ENCODE peak calls at places on chromosomes 16 and 17, in nine cellular contexts. One of them, this sample, is unnamed.

GRCh38 chr17:42354956-42355843 is 33.0 kb downstream of the STAT3 start:
- DNase-seq in GM20000: no peak
- DNase-seq in neural crest cell: no peak
- DNase-seq in neural progenitor cell: no peak
- DNase-seq in AG04450: no peak
- DNase-seq in AG10803: peak; percentile 91
- DNase-seq in mammary epithelial cell: peak; percentile 30
- DNase-seq in HFFc6: no peak
- DNase-seq in progenitor cell of endocrine pancreas: no peak
- DNase-seq in this sample: no peak

GRCh38 chr17:18225562-18226283 is at the start of gene LLGL1:
- DNase-seq in HFFc6: no peak
- DNase-seq in AG10803: no peak
- DNase-seq in GM20000: peak; percentile 59
- DNase-seq in neural progenitor cell: no peak
- DNase-seq in neural crest cell: peak; percentile 21
- DNase-seq in mammary epithelial cell: no peak
- DNase-seq in progenitor cell of endocrine pancreas: peak; percentile 37
- DNase-seq in AG04450: no peak
- DNase-seq in this sample: no peak

GRCh38 chr16:85550422-85551318 is 62.5 kb upstream of the GSE1 start:
- DNase-seq in HFFc6: no peak
- DNase-seq in neural progenitor cell: no peak
- DNase-seq in mammary epithelial cell: no peak
- DNase-seq in neural crest cell: no peak
- DNase-seq in AG04450: no peak
- DNase-seq in progenitor cell of endocrine pancreas: no peak
- DNase-seq in AG10803: no peak
- DNase-seq in GM20000: no peak
- DNase-seq in this sample: no peak

GRCh38 chr17:83161298-83162034 is 82.1 kb downstream of the METRNL start:
- DNase-seq in AG04450: peak; percentile 72
- DNase-seq in HFFc6: peak; percentile 20
- DNase-seq in GM20000: no peak
- DNase-seq in neural progenitor cell: no peak
- DNase-seq in mammary epithelial cell: no peak
- DNase-seq in neural crest cell: no peak
- DNase-seq in progenitor cell of endocrine pancreas: no peak
- DNase-seq in AG10803: peak; percentile 91
- DNase-seq in this sample: no peak

GRCh38 chr17:77423589-77424451 is 283.1 kb downstream of the SEC14L1 start:
- DNase-seq in progenitor cell of endocrine pancreas: no peak
- DNase-seq in HFFc6: peak; percentile 96
- DNase-seq in neural progenitor cell: no peak
- DNase-seq in mammary epithelial cell: peak; percentile 90
- DNase-seq in neural crest cell: no peak
- DNase-seq in GM20000: no peak
- DNase-seq in AG04450: peak; percentile 93
- DNase-seq in AG10803: peak; percentile 98
- DNase-seq in this sample: no peak

GRCh38 chr16:82641336-82641984 is 14.7 kb downstream of the CDH13 start:
- DNase-seq in AG10803: peak; percentile 48
- DNase-seq in neural crest cell: no peak
- DNase-seq in neural progenitor cell: no peak
- DNase-seq in AG04450: no peak
- DNase-seq in GM20000: no peak
- DNase-seq in HFFc6: peak; percentile 58
- DNase-seq in mammary epithelial cell: peak; percentile 26
- DNase-seq in progenitor cell of endocrine pancreas: no peak
- DNase-seq in this sample: no peak

GRCh38 chr16:72189865-72190371 is 18.0 kb upstream of the PMFBP1 start:
- DNase-seq in neural progenitor cell: no peak
- DNase-seq in mammary epithelial cell: peak; percentile 57
- DNase-seq in AG10803: peak; percentile 28
- DNase-seq in HFFc6: peak; percentile 69
- DNase-seq in GM20000: no peak
- DNase-seq in AG04450: no peak
- DNase-seq in progenitor cell of endocrine pancreas: no peak
- DNase-seq in neural crest cell: no peak
- DNase-seq in this sample: no peak

GRCh38 chr16:50265260-50265659 is 1.1 kb upstream of the ADCY7 start:
- DNase-seq in GM20000: no peak
- DNase-seq in neural progenitor cell: no peak
- DNase-seq in AG04450: no peak
- DNase-seq in AG10803: no peak
- DNase-seq in progenitor cell of endocrine pancreas: no peak
- DNase-seq in HFFc6: peak; percentile 13
- DNase-seq in mammary epithelial cell: no peak
- DNase-seq in neural crest cell: no peak
- DNase-seq in this sample: no peak

GRCh38 chr17:17871913-17872312 is 35.1 kb upstream of the SREBF1 start:
- DNase-seq in mammary epithelial cell: no peak
- DNase-seq in GM20000: no peak
- DNase-seq in HFFc6: no peak
- DNase-seq in neural progenitor cell: no peak
- DNase-seq in neural crest cell: no peak
- DNase-seq in progenitor cell of endocrine pancreas: no peak
- DNase-seq in AG10803: no peak
- DNase-seq in AG04450: no peak
- DNase-seq in this sample: no peak

GRCh38 chr17:48055531-48056245 is 7.5 kb downstream of the NFE2L1 start:
- DNase-seq in progenitor cell of endocrine pancreas: no peak
- DNase-seq in HFFc6: peak; percentile 35
- DNase-seq in GM20000: peak; percentile 75
- DNase-seq in mammary epithelial cell: peak; percentile 52
- DNase-seq in AG10803: peak; percentile 97
- DNase-seq in neural crest cell: no peak
- DNase-seq in AG04450: peak; percentile 60
- DNase-seq in neural progenitor cell: peak; percentile 33
- DNase-seq in this sample: peak; percentile 35

GRCh38 chr16:87690911-87691685 is 74.7 kb downstream of the KLHDC4 start:
- DNase-seq in neural progenitor cell: no peak
- DNase-seq in GM20000: no peak
- DNase-seq in mammary epithelial cell: no peak
- DNase-seq in AG04450: no peak
- DNase-seq in progenitor cell of endocrine pancreas: no peak
- DNase-seq in neural crest cell: no peak
- DNase-seq in AG10803: no peak
- DNase-seq in HFFc6: no peak
- DNase-seq in this sample: no peak

GRCh38 chr17:70913086-70913485 is 743.8 kb downstream of the KCNJ2 start:
- DNase-seq in GM20000: no peak
- DNase-seq in mammary epithelial cell: no peak
- DNase-seq in neural crest cell: no peak
- DNase-seq in HFFc6: no peak
- DNase-seq in AG04450: no peak
- DNase-seq in AG10803: peak; percentile 66
- DNase-seq in progenitor cell of endocrine pancreas: no peak
- DNase-seq in neural progenitor cell: no peak
- DNase-seq in this sample: no peak

GRCh38 chr17:15377608-15378007 is 36.2 kb upstream of the TEKT3 start:
- DNase-seq in progenitor cell of endocrine pancreas: no peak
- DNase-seq in AG10803: peak; percentile 77
- DNase-seq in HFFc6: peak; percentile 73
- DNase-seq in AG04450: peak; percentile 13
- DNase-seq in GM20000: no peak
- DNase-seq in neural progenitor cell: peak; percentile 47
- DNase-seq in mammary epithelial cell: no peak
- DNase-seq in neural crest cell: peak; percentile 17
- DNase-seq in this sample: no peak

GRCh38 chr17:82229686-82230626 is 1.1 kb downstream of the SLC16A3 start:
- DNase-seq in neural progenitor cell: peak; percentile 48
- DNase-seq in AG10803: no peak
- DNase-seq in neural crest cell: no peak
- DNase-seq in HFFc6: no peak
- DNase-seq in AG04450: no peak
- DNase-seq in GM20000: no peak
- DNase-seq in mammary epithelial cell: no peak
- DNase-seq in progenitor cell of endocrine pancreas: no peak
- DNase-seq in this sample: no peak

GRCh38 chr16:67562526-67562917 is at the start of gene CTCF:
- DNase-seq in mammary epithelial cell: peak; percentile 70
- DNase-seq in GM20000: peak; percentile 91
- DNase-seq in neural progenitor cell: peak; percentile 96
- DNase-seq in progenitor cell of endocrine pancreas: peak; percentile 68
- DNase-seq in AG04450: no peak
- DNase-seq in neural crest cell: no peak
- DNase-seq in HFFc6: peak; percentile 72
- DNase-seq in AG10803: peak; percentile 84
- DNase-seq in this sample: no peak

GRCh38 chr17:44636562-44636961 is 19.7 kb upstream of the MEIOC start:
- DNase-seq in progenitor cell of endocrine pancreas: no peak
- DNase-seq in neural progenitor cell: peak; percentile 30
- DNase-seq in mammary epithelial cell: peak; percentile 12
- DNase-seq in GM20000: no peak
- DNase-seq in HFFc6: peak; percentile 59
- DNase-seq in AG04450: peak; percentile 26
- DNase-seq in neural crest cell: no peak
- DNase-seq in AG10803: peak; percentile 76
- DNase-seq in this sample: no peak
- TF ChIP-seq CTCF in progenitor cell of endocrine pancreas: peak; percentile 62
- TF ChIP-seq CTCF in neural progenitor cell: peak; percentile 58
- TF ChIP-seq CTCF in mammary epithelial cell: peak; percentile 28
- TF ChIP-seq CTCF in GM20000: no peak
- TF ChIP-seq CTCF in HFFc6: peak; percentile 78
- TF ChIP-seq CTCF in AG04450: peak; percentile 58
- TF ChIP-seq CTCF in neural crest cell: peak; percentile 68
- TF ChIP-seq CTCF in AG10803: peak; percentile 77
- TF ChIP-seq CTCF in this sample: no peak

GRCh38 chr17:79362086-79362995 is 248.5 kb downstream of the RBFOX3 start:
- DNase-seq in neural crest cell: no peak
- DNase-seq in GM20000: no peak
- DNase-seq in HFFc6: no peak
- DNase-seq in AG10803: no peak
- DNase-seq in progenitor cell of endocrine pancreas: no peak
- DNase-seq in mammary epithelial cell: no peak
- DNase-seq in neural progenitor cell: no peak
- DNase-seq in AG04450: no peak
- DNase-seq in this sample: no peak
- TF ChIP-seq CTCF in neural crest cell: no peak
- TF ChIP-seq CTCF in GM20000: no peak
- TF ChIP-seq CTCF in HFFc6: no peak
- TF ChIP-seq CTCF in AG10803: no peak
- TF ChIP-seq CTCF in progenitor cell of endocrine pancreas: no peak
- TF ChIP-seq CTCF in mammary epithelial cell: no peak
- TF ChIP-seq CTCF in neural progenitor cell: no peak
- TF ChIP-seq CTCF in AG04450: no peak
- TF ChIP-seq CTCF in this sample: no peak

GRCh38 chr17:61510991-61511390 is 58.8 kb downstream of the TBX4 start:
- DNase-seq in AG10803: no peak
- DNase-seq in HFFc6: no peak
- DNase-seq in AG04450: no peak
- DNase-seq in neural crest cell: no peak
- DNase-seq in mammary epithelial cell: no peak
- DNase-seq in neural progenitor cell: no peak
- DNase-seq in GM20000: no peak
- DNase-seq in progenitor cell of endocrine pancreas: no peak
- DNase-seq in this sample: no peak

GRCh38 chr17:61510237-61510636 is 58.0 kb downstream of the TBX4 start:
- DNase-seq in GM20000: no peak
- DNase-seq in HFFc6: no peak
- DNase-seq in AG10803: no peak
- DNase-seq in neural progenitor cell: no peak
- DNase-seq in AG04450: no peak
- DNase-seq in progenitor cell of endocrine pancreas: no peak
- DNase-seq in neural crest cell: no peak
- DNase-seq in mammary epithelial cell: no peak
- DNase-seq in this sample: no peak

GRCh38 chr17:61514491-61514890 is 62.3 kb downstream of the TBX4 start:
- DNase-seq in GM20000: no peak
- DNase-seq in AG04450: no peak
- DNase-seq in neural progenitor cell: no peak
- DNase-seq in mammary epithelial cell: no peak
- DNase-seq in AG10803: no peak
- DNase-seq in HFFc6: no peak
- DNase-seq in neural crest cell: no peak
- DNase-seq in progenitor cell of endocrine pancreas: no peak
- DNase-seq in this sample: no peak

GRCh38 chr17:61508912-61509311 is 56.7 kb downstream of the TBX4 start:
- DNase-seq in GM20000: no peak
- DNase-seq in progenitor cell of endocrine pancreas: no peak
- DNase-seq in mammary epithelial cell: peak; percentile 16
- DNase-seq in neural crest cell: no peak
- DNase-seq in AG10803: no peak
- DNase-seq in AG04450: no peak
- DNase-seq in neural progenitor cell: no peak
- DNase-seq in HFFc6: no peak
- DNase-seq in this sample: no peak

GRCh38 chr17:61511480-61512182 is 59.4 kb downstream of the TBX4 start:
- DNase-seq in AG10803: no peak
- DNase-seq in progenitor cell of endocrine pancreas: no peak
- DNase-seq in neural crest cell: no peak
- DNase-seq in neural progenitor cell: no peak
- DNase-seq in GM20000: no peak
- DNase-seq in mammary epithelial cell: no peak
- DNase-seq in AG04450: no peak
- DNase-seq in HFFc6: no peak
- DNase-seq in this sample: no peak
- TF ChIP-seq CTCF in AG10803: no peak
- TF ChIP-seq CTCF in progenitor cell of endocrine pancreas: no peak
- TF ChIP-seq CTCF in neural crest cell: no peak
- TF ChIP-seq CTCF in neural progenitor cell: no peak
- TF ChIP-seq CTCF in GM20000: no peak
- TF ChIP-seq CTCF in mammary epithelial cell: no peak
- TF ChIP-seq CTCF in AG04450: no peak
- TF ChIP-seq CTCF in HFFc6: no peak
- TF ChIP-seq CTCF in this sample: no peak

GRCh38 chr16:60642956-60643355 is 1393.3 kb downstream of the CDH8 start:
- DNase-seq in HFFc6: no peak
- DNase-seq in GM20000: no peak
- DNase-seq in progenitor cell of endocrine pancreas: no peak
- DNase-seq in mammary epithelial cell: peak; percentile 90
- DNase-seq in AG04450: no peak
- DNase-seq in neural crest cell: no peak
- DNase-seq in AG10803: peak; percentile 53
- DNase-seq in neural progenitor cell: no peak
- DNase-seq in this sample: no peak
- TF ChIP-seq CTCF in HFFc6: no peak
- TF ChIP-seq CTCF in GM20000: no peak
- TF ChIP-seq CTCF in progenitor cell of endocrine pancreas: no peak
- TF ChIP-seq CTCF in mammary epithelial cell: no peak
- TF ChIP-seq CTCF in AG04450: no peak
- TF ChIP-seq CTCF in neural crest cell: no peak
- TF ChIP-seq CTCF in AG10803: no peak
- TF ChIP-seq CTCF in neural progenitor cell: no peak
- TF ChIP-seq CTCF in this sample: no peak

GRCh38 chr17:39150104-39150634 is 1.3 kb downstream of the PLXDC1 start:
- DNase-seq in progenitor cell of endocrine pancreas: no peak
- DNase-seq in neural crest cell: no peak
- DNase-seq in AG04450: no peak
- DNase-seq in HFFc6: no peak
- DNase-seq in AG10803: no peak
- DNase-seq in neural progenitor cell: no peak
- DNase-seq in GM20000: no peak
- DNase-seq in mammary epithelial cell: no peak
- DNase-seq in this sample: no peak
- TF ChIP-seq CTCF in progenitor cell of endocrine pancreas: no peak
- TF ChIP-seq CTCF in neural crest cell: no peak
- TF ChIP-seq CTCF in AG04450: no peak
- TF ChIP-seq CTCF in HFFc6: no peak
- TF ChIP-seq CTCF in AG10803: no peak
- TF ChIP-seq CTCF in neural progenitor cell: no peak
- TF ChIP-seq CTCF in GM20000: no peak
- TF ChIP-seq CTCF in mammary epithelial cell: no peak
- TF ChIP-seq CTCF in this sample: no peak

GRCh38 chr17:76032073-76032779 is 5.1 kb upstream of the EVPL start:
- DNase-seq in GM20000: no peak
- DNase-seq in neural crest cell: no peak
- DNase-seq in HFFc6: no peak
- DNase-seq in progenitor cell of endocrine pancreas: no peak
- DNase-seq in neural progenitor cell: no peak
- DNase-seq in mammary epithelial cell: peak; percentile 14
- DNase-seq in AG04450: no peak
- DNase-seq in AG10803: no peak
- DNase-seq in this sample: no peak
- TF ChIP-seq CTCF in GM20000: no peak
- TF ChIP-seq CTCF in neural crest cell: no peak
- TF ChIP-seq CTCF in HFFc6: peak; percentile 27
- TF ChIP-seq CTCF in progenitor cell of endocrine pancreas: no peak
- TF ChIP-seq CTCF in neural progenitor cell: no peak
- TF ChIP-seq CTCF in mammary epithelial cell: no peak
- TF ChIP-seq CTCF in AG04450: no peak
- TF ChIP-seq CTCF in AG10803: no peak
- TF ChIP-seq CTCF in this sample: no peak